ENCODE peak calls at places on chromosomes 12 and 14, in ten cellular contexts. F is AG04450, L is heart right ventricle, J is heart left ventricle, R is dorsolateral prefrontal cortex, X is omental fat pad, I is tibial artery, P is lower leg skin, A is neural crest cell, U is HFFc6. O is an unnamed sample.

GRCh38 chr12:53251477-53252348 is 16.4 kb upstream of the ESPL1 start:
- DNase-seq in F (no peak), L (peak), J (peak), R (peak), X (no peak), I (peak), P (peak), A (peak), U (peak), O (peak)

GRCh38 chr14:55071870-55072640 is 20.6 kb downstream of the MAPK1IP1L start:
- DNase-seq in F (no peak), L (peak), J (peak), R (peak), X (no peak), I (no peak), P (no peak), A (no peak), U (peak), O (no peak)

GRCh38 chr12:38291160-38291559 is 25.4 kb upstream of the ALG10B start:
- DNase-seq in F (no peak), L (no peak), J (no peak), R (no peak), X (no peak), I (no peak), P (no peak), A (no peak), U (no peak), O (no peak)

GRCh38 chr14:33564774-33565630 is 385.9 kb downstream of the EGLN3 start:
- DNase-seq in F (no peak), L (no peak), J (no peak), R (no peak), X (no peak), I (no peak), P (no peak), A (no peak), U (peak), O (no peak)

GRCh38 chr12:27999970-28000369 is 27.4 kb upstream of the PTHLH start:
- DNase-seq in F (no peak), L (no peak), J (no peak), R (no peak), X (no peak), I (no peak), P (no peak), A (no peak), U (peak), O (no peak)

GRCh38 chr14:85416771-85417170 is 113.2 kb upstream of the FLRT2 start:
- DNase-seq in F (peak), L (no peak), J (no peak), R (no peak), X (no peak), I (no peak), P (no peak), A (no peak), U (peak), O (no peak)

GRCh38 chr12:112932485-112933151 is 5.7 kb upstream of the OAS3 start:
- DNase-seq in F (no peak), L (no peak), J (no peak), R (no peak), X (no peak), I (no peak), P (no peak), A (no peak), U (no peak), O (no peak)

GRCh38 chr12:109760930-109761630 is 47.5 kb downstream of the FAM222A start:
- DNase-seq in F (no peak), L (no peak), J (no peak), R (peak), X (no peak), I (peak), P (no peak), A (no peak), U (no peak), O (no peak)

GRCh38 chr14:75628816-75629215 is 31.9 kb downstream of the ERG28 start:
- DNase-seq in F (no peak), L (no peak), J (no peak), R (no peak), X (no peak), I (no peak), P (no peak), A (no peak), U (no peak), O (no peak)

GRCh38 chr12:109287811-109288469 is 21.1 kb downstream of the FOXN4 start:
- DNase-seq in F (no peak), L (no peak), J (no peak), R (no peak), X (no peak), I (no peak), P (no peak), A (no peak), U (no peak), O (no peak)

GRCh38 chr12:1939745-1940607 is 21.5 kb upstream of the CACNA2D4 start:
- DNase-seq in F (peak), L (peak), J (peak), R (peak), X (peak), I (peak), P (peak), A (peak), U (peak), O (peak)

GRCh38 chr12:52950553-52950952 is 1.6 kb downstream of the KRT18 start:
- DNase-seq in F (no peak), L (no peak), J (no peak), R (no peak), X (no peak), I (no peak), P (no peak), A (no peak), U (no peak), O (no peak)

GRCh38 chr12:124236651-124237050 is 58.2 kb upstream of the RFLNA start:
- DNase-seq in F (no peak), L (no peak), J (no peak), R (no peak), X (no peak), I (no peak), P (no peak), A (no peak), U (peak), O (no peak)

GRCh38 chr12:93419388-93420034 is 22.2 kb downstream of the UBE2N start:
- DNase-seq in F (no peak), L (no peak), J (no peak), R (no peak), X (no peak), I (no peak), P (no peak), A (no peak), U (peak), O (no peak)

GRCh38 chr12:43208627-43209026 is 343.4 kb downstream of the ADAMTS20 start:
- DNase-seq in F (no peak), L (no peak), J (no peak), R (no peak), X (no peak), I (no peak), P (no peak), A (no peak), U (no peak), O (no peak)

GRCh38 chr12:47272412-47273190 is 192.8 kb upstream of the AMIGO2 start:
- DNase-seq in F (no peak), L (no peak), J (no peak), R (no peak), X (no peak), I (no peak), P (no peak), A (no peak), U (no peak), O (no peak)

GRCh38 chr14:53147208-53147607 is 5.9 kb downstream of the DDHD1 start:
- DNase-seq in F (no peak), L (no peak), J (no peak), R (no peak), X (no peak), I (no peak), P (no peak), A (no peak), U (no peak), O (no peak)

GRCh38 chr14:71693373-71693772 is 238.9 kb upstream of the RGS6 start:
- DNase-seq in F (peak), L (no peak), J (no peak), R (no peak), X (no peak), I (no peak), P (no peak), A (no peak), U (peak), O (no peak)

GRCh38 chr12:121712462-121713256 is at the start of gene TMEM120B:
- DNase-seq in F (no peak), L (peak), J (peak), R (peak), X (peak), I (peak), P (peak), A (peak), U (peak), O (peak)

GRCh38 chr14:96253140-96253539 is 2.9 kb upstream of the BDKRB1 start:
- DNase-seq in F (peak), L (no peak), J (no peak), R (no peak), X (no peak), I (no peak), P (no peak), A (no peak), U (peak), O (peak)

GRCh38 chr12:55830601-55831406 is 1.4 kb upstream of the DNAJC14 start:
- DNase-seq in F (no peak), L (peak), J (peak), R (peak), X (no peak), I (peak), P (peak), A (peak), U (peak), O (peak)

GRCh38 chr12:47829584-47829983 is 9.9 kb upstream of the HDAC7 start:
- DNase-seq in F (no peak), L (no peak), J (no peak), R (no peak), X (no peak), I (no peak), P (no peak), A (no peak), U (no peak), O (no peak)

GRCh38 chr14:104290058-104290667 is 151.8 kb downstream of the KIF26A start:
- DNase-seq in F (no peak), L (no peak), J (no peak), R (no peak), X (no peak), I (no peak), P (no peak), A (no peak), U (no peak), O (no peak)

DNA sequence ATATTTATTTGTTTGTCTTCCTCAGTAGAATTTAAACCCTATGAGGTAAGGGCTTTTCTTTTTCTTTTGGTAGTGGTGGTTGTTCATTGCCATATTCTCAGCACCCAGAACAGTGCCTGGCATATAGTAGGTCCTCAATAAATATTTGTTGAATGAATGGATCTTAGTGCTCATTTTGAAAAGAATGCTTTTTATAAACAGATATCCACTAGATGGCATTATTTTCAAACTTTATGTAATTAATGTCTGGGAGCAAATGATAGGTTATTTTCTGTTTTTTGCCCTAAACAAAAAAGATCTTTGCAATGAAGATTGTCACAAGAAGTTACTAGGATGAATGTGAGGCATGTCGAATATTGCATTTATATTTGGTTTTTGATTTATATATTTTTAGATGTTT is 64.1 kb downstream of the RAD51B start:
- DNase-seq in F (no peak), L (no peak), J (no peak), R (no peak), X (no peak), I (no peak), P (no peak), A (no peak), U (peak), O (no peak)
- TF ChIP-seq CTCF in F (peak), L (peak), J (peak), R (no peak), X (no peak), I (peak), P (no peak), A (peak), U (peak), O (no peak)

GRCh38 chr12:50619610-50619958 is 114.8 kb downstream of the DIP2B start:
- DNase-seq in F (no peak), L (no peak), J (no peak), R (no peak), X (no peak), I (no peak), P (no peak), A (no peak), U (no peak), O (no peak)
- TF ChIP-seq CTCF in F (no peak), L (no peak), J (no peak), R (no peak), X (no peak), I (no peak), P (no peak), A (no peak), U (peak), O (no peak)

DNA sequence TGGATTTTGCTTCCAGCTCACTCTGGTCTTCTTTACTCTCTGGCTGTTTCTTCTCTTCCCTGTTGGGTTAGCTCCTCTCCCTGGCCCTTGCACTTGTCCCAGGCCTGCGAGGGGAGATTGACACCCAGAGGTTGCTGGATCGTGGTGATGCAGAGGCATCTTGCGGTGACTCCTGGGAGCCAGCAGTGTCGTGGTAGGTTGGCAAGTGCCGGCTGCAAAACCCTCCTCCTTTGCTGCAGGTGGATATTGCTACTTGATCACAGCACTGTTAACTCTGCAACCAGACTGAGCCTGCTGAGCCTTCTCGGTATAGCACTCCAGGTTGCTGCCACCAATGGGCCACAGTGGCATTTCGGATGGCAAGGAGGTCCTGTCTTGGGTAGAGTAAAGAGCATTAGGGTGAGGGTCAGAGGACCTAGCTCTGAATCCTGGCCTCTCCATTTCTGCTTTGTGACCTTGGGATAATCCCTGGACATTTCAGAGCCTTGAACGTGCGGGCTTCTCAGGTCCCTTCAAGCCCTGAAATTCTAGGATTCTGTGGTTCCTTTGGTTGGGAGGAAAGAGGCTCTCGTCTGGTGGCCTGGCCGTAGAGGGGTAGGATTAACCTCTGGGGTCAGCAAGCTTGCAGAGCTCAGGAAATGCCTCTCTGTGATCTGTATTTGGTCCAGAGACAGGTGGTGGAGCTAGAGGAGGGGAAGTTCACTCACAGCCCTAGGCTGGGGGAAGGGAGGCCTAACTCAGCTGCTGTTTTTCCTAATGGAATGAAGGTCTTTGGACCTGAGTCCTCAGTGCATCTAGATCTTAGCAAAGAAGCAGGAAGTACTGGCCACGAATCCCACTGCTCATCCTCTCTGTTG is 87.5 kb downstream of the TSPAN9 start:
- DNase-seq in F (no peak), L (no peak), J (no peak), R (no peak), X (no peak), I (no peak), P (no peak), A (no peak), U (no peak), O (no peak)
- TF ChIP-seq CTCF in F (no peak), L (no peak), J (no peak), R (no peak), X (no peak), I (no peak), P (no peak), A (no peak), U (no peak), O (no peak)

GRCh38 chr12:85725991-85726390 is 110.2 kb downstream of the RASSF9 start:
- DNase-seq in F (no peak), L (no peak), J (no peak), R (no peak), X (no peak), I (no peak), P (no peak), A (no peak), U (no peak), O (no peak)
- TF ChIP-seq CTCF in F (no peak), L (no peak), J (no peak), R (no peak), X (no peak), I (no peak), P (no peak), A (no peak), U (no peak), O (no peak)

GRCh38 chr12:57112492-57113294 is 1.5 kb upstream of the STAT6 start:
- DNase-seq in F (no peak), L (no peak), J (no peak), R (peak), X (no peak), I (no peak), P (no peak), A (no peak), U (no peak), O (no peak)
- TF ChIP-seq CTCF in F (no peak), L (peak), J (peak), R (peak), X (no peak), I (no peak), P (no peak), A (peak), U (peak), O (peak)